ENCODE peak calls at places on chromosomes 1 and 21, in nine cellular contexts. W, D, S, I, Z, N, K, B and L are unnamed samples. For H3K27me3, the result is how much of the 10 kb centered on the place peaks cover.

GRCh38 chr1:168135982-168136708 is 585 bp downstream of the GPR161 start:
- DNase-seq in I (no peak), Z (no peak), S (peak), N (no peak), W (peak), K (no peak), D (no peak), B (no peak), L (peak)

GRCh38 chr1:230102046-230102445 is 35.0 kb downstream of the GALNT2 start:
- DNase-seq in D (no peak), B (no peak), N (no peak), I (no peak), W (no peak), Z (no peak), S (peak), K (no peak), L (no peak)

GRCh38 chr1:55580845-55581332 is 365.7 kb upstream of the USP24 start:
- DNase-seq in Z (no peak), W (no peak), N (no peak), B (no peak), K (no peak), D (no peak), S (no peak), I (no peak), L (peak)

GRCh38 chr1:22414244-22414751 is 37.4 kb upstream of the ZBTB40 start:
- DNase-seq in Z (no peak), D (peak), N (no peak), S (no peak), B (peak), W (peak), K (peak), I (peak), L (no peak)

GRCh38 chr1:26772687-26773086 is 15.1 kb upstream of the PIGV start:
- DNase-seq in B (no peak), W (no peak), K (no peak), S (no peak), I (no peak), Z (no peak), D (no peak), N (no peak), L (peak)

GRCh38 chr1:146007048-146007784 is 10.8 kb upstream of the TXNIP start:
- DNase-seq in S (peak), D (peak), B (no peak), I (peak), W (peak), K (peak), N (peak), Z (peak), L (no peak)

GRCh38 chr1:204350857-204351573 is 8.7 kb downstream of the PLEKHA6 start:
- DNase-seq in W (peak), I (peak), Z (no peak), D (peak), S (peak), K (peak), B (no peak), N (no peak), L (no peak)

GRCh38 chr1:45923343-45923742 is 119.9 kb downstream of the MAST2 start:
- DNase-seq in B (no peak), I (no peak), W (no peak), S (no peak), N (no peak), K (no peak), Z (no peak), D (no peak), L (no peak)

GRCh38 chr1:43822040-43822439 is 111.6 kb upstream of the ARTN start:
- DNase-seq in B (no peak), N (peak), D (no peak), Z (no peak), I (no peak), W (no peak), K (no peak), S (no peak), L (peak)

GRCh38 chr1:19369396-19370090 is 57.4 kb downstream of the SLC66A1 start:
- DNase-seq in I (no peak), Z (no peak), W (no peak), N (no peak), S (no peak), K (no peak), D (no peak), B (no peak), L (no peak)

GRCh38 chr1:44347280-44347679 is 7.8 kb downstream of the ERI3 start:
- DNase-seq in Z (no peak), W (no peak), K (no peak), N (no peak), D (no peak), B (no peak), I (no peak), S (no peak), L (no peak)

GRCh38 chr1:44643721-44644330 is 30.5 kb downstream of the TMEM53 start:
- DNase-seq in K (no peak), W (no peak), Z (no peak), N (no peak), I (peak), D (no peak), S (no peak), B (no peak), L (no peak)

GRCh38 chr1:54180666-54181360 is 19.0 kb downstream of the CYB5RL start:
- DNase-seq in S (no peak), N (no peak), I (no peak), W (no peak), K (no peak), B (no peak), D (no peak), Z (no peak), L (no peak)

GRCh38 chr1:210635108-210635507 is 306.4 kb downstream of the HHAT start:
- DNase-seq in B (no peak), N (no peak), D (no peak), I (no peak), Z (no peak), S (no peak), W (no peak), K (no peak), L (no peak)

GRCh38 chr1:16076871-16077250 is 3.4 kb upstream of the FAM131C start:
- DNase-seq in D (peak), I (no peak), S (no peak), B (no peak), Z (no peak), K (no peak), W (no peak), N (no peak), L (peak)

GRCh38 chr1:203045821-203046594 is 19.7 kb downstream of the PPFIA4 start:
- DNase-seq in D (no peak), I (no peak), B (no peak), W (no peak), K (no peak), N (no peak), Z (no peak), S (no peak), L (no peak)

GRCh38 chr1:232586679-232587078 is 43.3 kb downstream of the SIPA1L2 start:
- DNase-seq in D (no peak), S (no peak), B (no peak), Z (no peak), I (no peak), K (no peak), N (no peak), W (no peak), L (no peak)

GRCh38 chr1:219880765-219881457 is 47.4 kb downstream of the SLC30A10 start:
- DNase-seq in W (no peak), Z (no peak), S (no peak), D (no peak), B (no peak), I (no peak), N (no peak), K (no peak), L (no peak)

GRCh38 chr1:219882116-219882515 is 46.2 kb downstream of the SLC30A10 start:
- DNase-seq in B (no peak), W (no peak), K (no peak), I (no peak), Z (no peak), S (no peak), N (no peak), D (no peak), L (no peak)

GRCh38 chr1:219883400-219884332 is 44.7 kb downstream of the SLC30A10 start:
- DNase-seq in S (peak), B (no peak), Z (no peak), K (no peak), D (no peak), W (no peak), I (peak), N (no peak), L (no peak)

GRCh38 chr1:219885680-219886079 is 42.7 kb downstream of the SLC30A10 start:
- DNase-seq in K (no peak), S (no peak), N (no peak), Z (no peak), B (no peak), I (no peak), W (no peak), D (no peak), L (no peak)

GRCh38 chr1:219882755-219883154 is 45.6 kb downstream of the SLC30A10 start:
- DNase-seq in D (no peak), W (no peak), K (no peak), Z (no peak), S (no peak), I (no peak), N (no peak), B (no peak), L (no peak)
- H3K27me3 ChIP-seq in D (under half), W (under half), K (under half), Z (under half), S (under half), I (under half), N (under half), B (under half), L (under half)

GRCh38 chr1:159163609-159164008 is 7.8 kb upstream of the CADM3 start:
- DNase-seq in K (no peak), N (no peak), I (no peak), D (no peak), B (no peak), Z (no peak), S (peak), W (no peak), L (no peak)

GRCh38 chr1:159161719-159162026 is 9.7 kb upstream of the CADM3 start:
- DNase-seq in W (no peak), B (no peak), K (no peak), D (no peak), Z (no peak), S (no peak), I (no peak), N (no peak), L (no peak)

GRCh38 chr1:159168043-159168442 is 3.4 kb upstream of the CADM3 start:
- DNase-seq in B (no peak), K (no peak), N (no peak), W (no peak), D (no peak), Z (no peak), S (no peak), I (no peak), L (no peak)

GRCh38 chr1:159161001-159161718 is 10.3 kb upstream of the CADM3 start:
- DNase-seq in Z (peak), I (peak), S (peak), B (peak), W (peak), D (peak), K (peak), N (no peak), L (peak)

GRCh38 chr1:159162511-159163265 is 8.7 kb upstream of the CADM3 start:
- DNase-seq in Z (peak), I (no peak), N (no peak), K (no peak), S (no peak), D (no peak), W (no peak), B (no peak), L (no peak)
- H3K27me3 ChIP-seq in Z (under half), I (under half), N (under half), K (under half), S (under half), D (under half), W (under half), B (under half), L (under half)

GRCh38 chr21:35699360-35699759 is 361.0 kb downstream of the SETD4 start:
- DNase-seq in B (no peak), Z (no peak), W (no peak), K (no peak), N (no peak), I (no peak), D (no peak), S (no peak), L (no peak)

GRCh38 chr21:35696644-35697043 is 363.7 kb downstream of the SETD4 start:
- DNase-seq in D (no peak), K (no peak), W (no peak), Z (no peak), S (peak), N (no peak), B (no peak), I (no peak), L (no peak)

GRCh38 chr21:35697321-35697808 is 363.0 kb downstream of the SETD4 start:
- DNase-seq in N (no peak), Z (peak), I (peak), D (peak), B (no peak), W (peak), S (no peak), K (peak), L (peak)
- H3K27me3 ChIP-seq in N (under half), Z (under half), I (under half), D (under half), B (under half), W (under half), S (under half), K (under half), L (under half)

GRCh38 chr1:171507435-171507834 is 22.1 kb downstream of the PRRC2C start:
- DNase-seq in B (no peak), Z (no peak), I (no peak), S (no peak), D (no peak), N (no peak), W (no peak), K (no peak), L (no peak)

GRCh38 chr1:171506525-171507304 is 21.4 kb downstream of the PRRC2C start:
- DNase-seq in D (no peak), B (no peak), K (no peak), W (no peak), N (no peak), Z (no peak), I (no peak), S (no peak), L (no peak)

GRCh38 chr1:171513743-171514142 is 28.4 kb downstream of the PRRC2C start:
- DNase-seq in S (no peak), N (no peak), B (no peak), Z (no peak), K (no peak), W (no peak), I (no peak), D (no peak), L (no peak)

GRCh38 chr1:171509191-171509590 is 23.9 kb downstream of the PRRC2C start:
- DNase-seq in N (no peak), S (no peak), D (no peak), B (no peak), K (no peak), W (no peak), I (no peak), Z (no peak), L (no peak)
- H3K27me3 ChIP-seq in N (under half), S (under half), D (under half), B (under half), K (under half), W (under half), I (under half), Z (under half), L (under half)

GRCh38 chr21:22925032-22925431 is 1926.8 kb downstream of the NCAM2 start:
- DNase-seq in S (no peak), Z (no peak), N (no peak), W (no peak), D (no peak), I (no peak), B (no peak), K (no peak), L (no peak)
- H3K27me3 ChIP-seq in S (under half), Z (under half), N (under half), W (under half), D (under half), I (under half), B (under half), K (under half), L (under half)

GRCh38 chr1:13512472-13512871 is 1.3 kb downstream of the LRRC38 start:
- DNase-seq in I (no peak), W (no peak), Z (no peak), S (peak), K (no peak), D (no peak), B (no peak), N (no peak), L (no peak)

GRCh38 chr1:13513063-13513884 is 529 bp downstream of the LRRC38 start:
- DNase-seq in K (no peak), W (no peak), Z (no peak), B (no peak), N (no peak), I (no peak), S (peak), D (no peak), L (no peak)

GRCh38 chr1:13517193-13517812 is 3.5 kb upstream of the LRRC38 start:
- DNase-seq in I (no peak), W (no peak), N (no peak), Z (no peak), K (no peak), B (no peak), S (peak), D (no peak), L (peak)

GRCh38 chr1:13516606-13517005 is 2.8 kb upstream of the LRRC38 start:
- DNase-seq in I (no peak), Z (no peak), K (no peak), D (peak), B (no peak), W (no peak), N (no peak), S (no peak), L (no peak)

GRCh38 chr1:13513885-13514546 is at the start of gene LRRC38:
- DNase-seq in S (peak), D (peak), I (no peak), W (no peak), K (no peak), Z (peak), B (no peak), N (no peak), L (peak)
- H3K27me3 ChIP-seq in S (half or more), D (under half), I (under half), W (under half), K (under half), Z (under half), B (half or more), N (under half), L (under half)

GRCh38 chr1:155081472-155082300 is 3.0 kb downstream of the EFNA3 start:
- DNase-seq in N (no peak), I (no peak), S (peak), K (no peak), D (no peak), B (no peak), W (no peak), Z (no peak), L (no peak)

GRCh38 chr1:155082941-155083541 is 4.4 kb downstream of the EFNA3 start:
- DNase-seq in Z (no peak), N (no peak), S (peak), W (no peak), I (no peak), K (no peak), B (peak), D (no peak), L (no peak)

GRCh38 chr1:155080250-155081228 is 1.9 kb downstream of the EFNA3 start:
- DNase-seq in B (no peak), S (peak), W (no peak), D (no peak), K (no peak), N (no peak), I (no peak), Z (no peak), L (no peak)

GRCh38 chr1:155083865-155084721 is 5.5 kb downstream of the EFNA3 start:
- DNase-seq in D (peak), Z (peak), I (peak), B (peak), S (peak), N (no peak), W (peak), K (no peak), L (peak)

GRCh38 chr1:155082301-155082940 is 3.8 kb downstream of the EFNA3 start:
- DNase-seq in N (no peak), Z (no peak), K (no peak), B (no peak), W (no peak), I (no peak), D (no peak), S (peak), L (no peak)
- H3K27me3 ChIP-seq in N (under half), Z (under half), K (half or more), B (under half), W (under half), I (under half), D (under half), S (half or more), L (under half)

GRCh38 chr1:12208271-12208670 is 21.6 kb upstream of the VPS13D start:
- DNase-seq in D (no peak), W (no peak), I (no peak), K (no peak), B (no peak), Z (no peak), N (no peak), S (no peak), L (no peak)

GRCh38 chr1:12204754-12205658 is 24.8 kb upstream of the VPS13D start:
- DNase-seq in B (no peak), Z (no peak), N (no peak), I (no peak), S (peak), D (no peak), W (no peak), K (no peak), L (no peak)

GRCh38 chr1:12208764-12209494 is 20.9 kb upstream of the VPS13D start:
- DNase-seq in K (peak), N (peak), D (peak), Z (peak), I (peak), W (peak), B (peak), S (peak), L (peak)

GRCh38 chr1:12206238-12206637 is 23.6 kb upstream of the VPS13D start:
- DNase-seq in D (no peak), N (no peak), S (no peak), Z (no peak), B (no peak), K (no peak), I (no peak), W (no peak), L (no peak)

DNA sequence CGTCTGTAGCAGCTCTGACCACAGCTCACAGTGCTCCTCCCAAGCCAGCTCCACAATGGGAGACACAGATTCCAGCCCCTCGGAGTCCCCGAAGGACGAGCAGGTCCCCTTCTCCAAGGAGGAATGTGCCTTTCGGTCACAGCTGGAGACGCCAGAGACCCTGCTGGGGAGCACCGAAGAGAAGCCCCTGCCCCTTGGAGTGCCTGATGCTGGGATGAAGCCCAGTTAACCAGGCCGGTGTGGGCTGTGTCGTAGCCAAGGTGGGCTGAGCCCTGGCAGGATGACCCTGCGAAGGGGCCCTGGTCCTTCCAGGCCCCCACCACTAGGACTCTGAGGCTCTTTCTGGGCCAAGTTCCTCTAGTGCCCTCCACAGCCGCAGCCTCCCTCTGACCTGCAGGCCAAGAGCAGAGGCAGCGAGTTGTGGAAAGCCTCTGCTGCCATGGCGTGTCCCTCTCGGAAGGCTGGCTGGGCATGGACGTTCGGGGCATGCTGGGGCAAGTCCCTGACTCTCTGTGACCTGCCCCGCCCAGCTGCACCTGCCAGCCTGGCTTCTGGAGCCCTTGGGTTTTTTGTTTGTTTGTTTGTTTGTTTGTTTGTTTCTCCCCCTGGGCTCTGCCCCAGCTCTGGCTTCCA is 22.9 kb upstream of the VPS13D start:
- DNase-seq in K (no peak), N (no peak), W (no peak), I (no peak), B (no peak), Z (no peak), D (no peak), S (peak), L (no peak)
- H3K27me3 ChIP-seq in K (under half), N (under half), W (under half), I (under half), B (under half), Z (under half), D (under half), S (under half), L (under half)